ENCODE peak calls at places on chromosome X, in eight cellular contexts. C, M, W, X, K, Q, P and D are unnamed samples.

GRCh38 chrX:24563291-24564010 is 83.7 kb downstream of the PCYT1B start:
- DNase-seq in X (no peak), Q (no peak), M (no peak), W (no peak), K (no peak), P (no peak), C (no peak), D (no peak)

GRCh38 chrX:23503835-23504539 is 163.3 kb upstream of the PRDX4 start:
- DNase-seq in W (peak; percentile 66), C (peak; percentile 94), M (peak; percentile 97), P (peak; percentile 69), Q (peak; percentile 2), K (peak; percentile 93), X (peak; percentile 83), D (peak; percentile 90)

GRCh38 chrX:68083510-68083909 is 349.8 kb downstream of the OPHN1 start:
- DNase-seq in M (no peak), X (no peak), K (peak; percentile 66), Q (no peak), W (peak; percentile 7), C (no peak), P (no peak), D (no peak)

GRCh38 chrX:56726609-56727008 is 2.4 kb upstream of the NBDY start:
- DNase-seq in Q (peak; percentile 6), P (peak; percentile 22), X (no peak), W (peak; percentile 61), K (peak; percentile 51), M (no peak), C (peak; percentile 12), D (peak; percentile 29)

GRCh38 chrX:132837126-132837525 is 121.3 kb downstream of the HS6ST2 start:
- DNase-seq in C (peak; percentile 14), K (peak; percentile 86), P (no peak), M (peak; percentile 11), X (no peak), W (no peak), Q (no peak), D (peak; percentile 74)

GRCh38 chrX:120642871-120643270 is 13.0 kb upstream of the C1GALT1C1 start:
- DNase-seq in M (no peak), C (no peak), P (no peak), W (no peak), Q (no peak), X (no peak), K (no peak), D (no peak)

GRCh38 chrX:112043997-112044396 is 38.6 kb downstream of the TRPC5 start:
- DNase-seq in W (peak; percentile 15), M (no peak), P (no peak), Q (no peak), K (no peak), X (no peak), C (no peak), D (no peak)

GRCh38 chrX:13747836-13748235 is 13.3 kb downstream of the OFD1 start:
- DNase-seq in P (peak; percentile 78), K (peak; percentile 58), M (peak; percentile 38), X (no peak), Q (peak; percentile 29), W (peak; percentile 76), C (peak; percentile 27), D (peak; percentile 49)

GRCh38 chrX:69163936-69164741 is 1.1 kb downstream of the PJA1 start:
- DNase-seq in M (peak; percentile 46), Q (no peak), P (peak; percentile 29), K (peak; percentile 17), C (peak; percentile 28), W (no peak), X (no peak), D (no peak)

GRCh38 chrX:154440623-154441357 is 3.2 kb upstream of the FAM50A start:
- DNase-seq in K (no peak), C (no peak), Q (no peak), X (no peak), M (no peak), W (no peak), P (no peak), D (no peak)

GRCh38 chrX:56232221-56233082 is at the start of gene KLF8:
- DNase-seq in W (no peak), Q (no peak), K (no peak), X (peak; percentile 55), M (peak; percentile 44), P (peak; percentile 77), C (peak; percentile 32), D (peak; percentile 84)

GRCh38 chrX:109774136-109774535 is 41.1 kb upstream of the ACSL4 start:
- DNase-seq in C (no peak), X (no peak), Q (no peak), M (no peak), P (no peak), W (no peak), K (no peak), D (no peak)

GRCh38 chrX:22378296-22378695 is 105.6 kb downstream of the CBLL2 start:
- DNase-seq in Q (no peak), X (no peak), M (no peak), C (no peak), P (no peak), W (no peak), K (peak; percentile 35), D (peak; percentile 45)

GRCh38 chrX:362937-363620 is 23.6 kb downstream of the PPP2R3B start:
- DNase-seq in X (no peak), C (no peak), K (no peak), W (no peak), P (no peak), Q (no peak), M (no peak), D (no peak)

GRCh38 chrX:83022020-83022419 is 486.1 kb upstream of the POU3F4 start:
- DNase-seq in C (no peak), M (no peak), W (no peak), P (no peak), K (no peak), Q (no peak), X (no peak), D (no peak)

GRCh38 chrX:72254835-72255234 is 16.0 kb upstream of the ERCC6L start:
- DNase-seq in W (no peak), M (no peak), P (no peak), K (no peak), C (no peak), Q (no peak), X (no peak), D (no peak)

GRCh38 chrX:72253686-72254085 is 14.9 kb upstream of the ERCC6L start:
- DNase-seq in K (no peak), X (no peak), M (no peak), C (no peak), P (no peak), W (no peak), Q (no peak), D (no peak)

GRCh38 chrX:72255864-72256263 is 17.0 kb upstream of the ERCC6L start:
- DNase-seq in M (no peak), P (no peak), W (no peak), K (no peak), C (no peak), Q (no peak), X (no peak), D (no peak)

GRCh38 chrX:72258174-72258573 is 18.9 kb downstream of the RPS4X start:
- DNase-seq in M (no peak), W (peak; percentile 84), P (no peak), X (no peak), C (no peak), K (peak; percentile 78), Q (peak; percentile 57), D (no peak)

DNA sequence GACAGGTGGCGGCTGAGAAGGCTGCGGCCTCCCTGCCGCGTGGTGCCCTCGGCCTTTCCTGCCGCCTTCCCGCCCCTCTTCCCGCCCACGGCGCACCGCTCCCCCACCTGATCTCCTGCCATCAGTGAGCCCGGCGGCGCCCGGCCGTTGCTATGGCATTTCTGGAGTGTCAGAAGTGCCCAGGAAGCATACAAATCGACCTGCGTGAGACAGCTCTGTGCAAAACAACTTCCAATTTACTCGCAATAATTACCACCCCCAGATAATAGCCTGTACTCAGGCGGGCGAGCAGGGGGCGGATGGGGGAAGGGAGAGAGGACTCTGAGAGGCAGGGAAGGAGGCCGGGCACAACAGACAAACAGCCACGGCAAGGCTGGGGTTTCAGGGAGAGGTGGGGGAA is 16.6 kb upstream of the ERCC6L start:
- DNase-seq in M (peak; percentile 46), K (no peak), C (no peak), P (peak; percentile 14), X (no peak), Q (no peak), W (no peak), D (no peak)
- H3K9me3 ChIP-seq in M (no peaks in the 10 kb centered on the region), K (no peaks in the 10 kb centered on the region), C (no peaks in the 10 kb centered on the region), P (no peaks in the 10 kb centered on the region), X (no peaks in the 10 kb centered on the region), Q (no peaks in the 10 kb centered on the region), W (no peaks in the 10 kb centered on the region), D (no peaks in the 10 kb centered on the region)

GRCh38 chrX:124341361-124342132 is 4.8 kb upstream of the SH2D1A start:
- DNase-seq in X (no peak), M (no peak), Q (no peak), K (no peak), P (no peak), C (no peak), W (no peak), D (no peak)

GRCh38 chrX:124335598-124335997 is 3.1 kb downstream of the TEX13D start:
- DNase-seq in P (no peak), X (no peak), Q (no peak), K (no peak), M (no peak), W (no peak), C (no peak), D (no peak)

GRCh38 chrX:124338733-124339514 is 6.5 kb downstream of the TEX13D start:
- DNase-seq in K (no peak), X (no peak), P (peak; percentile 3), M (no peak), C (no peak), W (no peak), Q (no peak), D (no peak)

GRCh38 chrX:124333862-124334261 is 1.4 kb downstream of the TEX13D start:
- DNase-seq in X (no peak), Q (no peak), W (no peak), P (no peak), K (no peak), M (no peak), C (no peak), D (no peak)

GRCh38 chrX:124337916-124338315 is 5.5 kb downstream of the TEX13D start:
- DNase-seq in K (no peak), W (no peak), C (no peak), P (no peak), M (no peak), X (no peak), Q (no peak), D (no peak)
- TF ChIP-seq CTCF in K (no peak), W (no peak), C (no peak), P (no peak), M (no peak), X (no peak), Q (no peak), D (no peak)

GRCh38 chrX:71999535-71999934 is 88.9 kb downstream of the NHSL2 start:
- DNase-seq in C (no peak), P (no peak), K (no peak), X (no peak), M (no peak), W (no peak), Q (no peak), D (no peak)
- H3K9me3 ChIP-seq in C (no peaks in the 10 kb centered on the region), P (no peaks in the 10 kb centered on the region), K (no peaks in the 10 kb centered on the region), X (no peaks in the 10 kb centered on the region), M (no peaks in the 10 kb centered on the region), W (no peaks in the 10 kb centered on the region), Q (no peaks in the 10 kb centered on the region), D (no peaks in the 10 kb centered on the region)

DNA sequence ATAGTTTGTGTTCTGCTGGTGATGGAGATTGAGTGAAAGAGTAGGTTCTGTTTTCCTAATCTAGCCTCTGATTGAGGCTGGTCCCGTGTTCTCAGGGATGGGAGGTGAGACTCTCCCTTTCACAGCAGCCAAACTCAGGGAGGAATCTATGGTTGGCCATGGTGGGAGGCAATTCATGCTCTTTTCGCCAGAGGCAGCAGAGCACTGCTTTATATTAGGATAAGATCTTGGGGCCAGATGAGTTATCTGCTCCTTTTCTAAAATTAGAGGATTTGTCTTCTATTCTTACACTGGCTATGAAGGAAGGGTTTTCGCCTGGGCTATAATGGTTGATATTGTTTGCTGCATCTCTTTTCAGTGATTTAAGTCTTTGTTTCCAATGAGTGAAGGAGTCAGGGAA is 63.9 kb upstream of the NLGN4X start:
- DNase-seq in C (no peak), K (no peak), X (no peak), M (no peak), W (no peak), P (no peak), Q (no peak), D (no peak)
- TF ChIP-seq CTCF in C (no peak), K (no peak), X (no peak), M (no peak), W (no peak), P (no peak), Q (no peak), D (peak; percentile 18)